ENCODE peak calls at places on chromosomes 3 and 15, in five cellular contexts. U is GM06990, X is A549, R is stomach, O is mammary epithelial cell. A is an unnamed sample.

GRCh38 chr3:2166552-2166951 is 67.9 kb downstream of the CNTN4 start:
- DNase-seq in U (no peak), X (peak), R (no peak), O (no peak), A (no peak)

GRCh38 chr3:42652611-42653302 is 740 bp upstream of the ZBTB47 start:
- DNase-seq in U (no peak), X (peak), R (peak), O (peak), A (peak)

GRCh38 chr3:1439395-1439794 is 346.6 kb downstream of the CNTN6 start:
- DNase-seq in U (no peak), X (peak), R (peak), O (no peak), A (no peak)

GRCh38 chr3:25604107-25604805 is 60.5 kb downstream of the TOP2B start:
- DNase-seq in U (no peak), X (peak), R (no peak), O (peak), A (no peak)

GRCh38 chr3:87260270-87260669 is 16.1 kb downstream of the POU1F1 start:
- DNase-seq in U (no peak), X (peak), R (peak), O (peak), A (peak)

GRCh38 chr3:116444099-116444700 is 1.1 kb downstream of the LSAMP start:
- DNase-seq in U (no peak), X (no peak), R (no peak), O (no peak), A (no peak)

GRCh38 chr3:59133350-59133749 is 83.5 kb upstream of the CFAP20DC start:
- DNase-seq in U (no peak), X (no peak), R (no peak), O (no peak), A (no peak)

GRCh38 chr15:64635486-64635815 is 139.9 kb downstream of the RBPMS2 start:
- DNase-seq in U (no peak), X (peak), R (peak), O (peak), A (no peak)

GRCh38 chr3:180290300-180290699 is 253.6 kb upstream of the PEX5L start:
- DNase-seq in U (no peak), X (no peak), R (no peak), O (no peak), A (no peak)

GRCh38 chr15:77713281-77713680 is 80.6 kb upstream of the LINGO1 start:
- DNase-seq in U (no peak), X (no peak), R (no peak), O (no peak), A (no peak)

GRCh38 chr3:17424137-17424536 is 318.3 kb downstream of the TBC1D5 start:
- DNase-seq in U (peak), X (no peak), R (no peak), O (no peak), A (peak)

GRCh38 chr3:31043184-31043819 is 148.8 kb upstream of the GADL1 start:
- DNase-seq in U (no peak), X (no peak), R (no peak), O (peak), A (no peak)

GRCh38 chr15:68528891-68529290 is 49.9 kb upstream of the CORO2B start:
- DNase-seq in U (no peak), X (no peak), R (no peak), O (peak), A (no peak)

GRCh38 chr15:66720206-66721010 is 18.4 kb downstream of the SMAD6 start:
- DNase-seq in U (no peak), X (peak), R (peak), O (peak), A (no peak)

DNA sequence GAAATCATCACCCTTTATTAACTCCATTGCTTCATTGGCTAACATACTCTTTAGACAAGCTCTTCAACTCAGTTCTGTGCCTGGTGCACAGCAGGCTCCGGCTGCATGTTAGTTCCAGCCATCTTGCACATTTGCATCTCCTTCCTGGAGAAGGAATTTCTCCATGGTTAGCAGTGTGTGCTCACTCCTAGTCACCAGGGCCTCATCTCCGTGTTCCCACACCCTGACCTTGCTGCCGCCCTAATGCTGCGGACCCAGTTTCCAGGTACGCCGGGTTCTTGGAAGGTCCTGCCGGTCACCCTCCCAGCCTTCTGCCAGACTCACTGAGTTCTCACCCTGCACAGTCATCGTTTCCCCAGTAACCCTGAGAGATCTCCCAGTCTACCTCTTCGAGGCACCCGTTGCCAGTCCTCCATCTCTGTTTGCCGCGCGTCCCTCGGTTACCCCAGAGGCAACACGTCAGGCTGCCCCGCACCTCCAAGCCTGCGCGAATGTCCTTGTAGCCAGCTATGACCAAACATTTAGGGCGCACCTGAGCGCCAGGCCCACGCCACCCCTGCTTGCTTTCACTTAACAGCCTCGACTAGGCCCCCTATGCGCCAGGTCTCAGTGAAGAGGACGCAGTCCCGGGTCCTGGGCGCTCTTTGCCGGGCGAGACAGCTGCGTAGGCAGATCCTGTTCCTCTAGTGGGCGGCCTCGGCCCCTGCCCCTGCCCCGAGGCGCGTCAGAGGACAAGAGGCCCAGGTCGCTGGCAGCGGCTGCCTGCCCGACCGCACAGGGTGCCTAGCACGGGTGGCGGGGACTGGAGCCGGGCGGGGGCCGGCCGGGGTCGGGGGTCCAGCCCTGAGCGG is 744 bp upstream of the ZNF592 start:
- DNase-seq in U (peak), X (peak), R (peak), O (peak), A (peak)
- TF ChIP-seq CTCF in U (peak), X (no peak), R (no peak), O (peak), A (no peak)

GRCh38 chr3:189042832-189043231 is 128.9 kb upstream of the TPRG1 start:
- DNase-seq in U (no peak), X (no peak), R (no peak), O (no peak), A (no peak)

GRCh38 chr3:189038773-189039720 is 132.7 kb upstream of the TPRG1 start:
- DNase-seq in U (no peak), X (no peak), R (no peak), O (no peak), A (no peak)

GRCh38 chr3:189040934-189041333 is 130.8 kb upstream of the TPRG1 start:
- DNase-seq in U (no peak), X (no peak), R (no peak), O (no peak), A (no peak)

GRCh38 chr3:189041482-189042090 is 130.2 kb upstream of the TPRG1 start:
- DNase-seq in U (peak), X (peak), R (peak), O (peak), A (peak)
- TF ChIP-seq CTCF in U (peak), X (peak), R (peak), O (peak), A (peak)

GRCh38 chr3:12578742-12579141 is 21.9 kb downstream of the MKRN2 start:
- DNase-seq in U (no peak), X (no peak), R (no peak), O (no peak), A (no peak)
- TF ChIP-seq CTCF in U (peak), X (peak), R (no peak), O (peak), A (no peak)

DNA sequence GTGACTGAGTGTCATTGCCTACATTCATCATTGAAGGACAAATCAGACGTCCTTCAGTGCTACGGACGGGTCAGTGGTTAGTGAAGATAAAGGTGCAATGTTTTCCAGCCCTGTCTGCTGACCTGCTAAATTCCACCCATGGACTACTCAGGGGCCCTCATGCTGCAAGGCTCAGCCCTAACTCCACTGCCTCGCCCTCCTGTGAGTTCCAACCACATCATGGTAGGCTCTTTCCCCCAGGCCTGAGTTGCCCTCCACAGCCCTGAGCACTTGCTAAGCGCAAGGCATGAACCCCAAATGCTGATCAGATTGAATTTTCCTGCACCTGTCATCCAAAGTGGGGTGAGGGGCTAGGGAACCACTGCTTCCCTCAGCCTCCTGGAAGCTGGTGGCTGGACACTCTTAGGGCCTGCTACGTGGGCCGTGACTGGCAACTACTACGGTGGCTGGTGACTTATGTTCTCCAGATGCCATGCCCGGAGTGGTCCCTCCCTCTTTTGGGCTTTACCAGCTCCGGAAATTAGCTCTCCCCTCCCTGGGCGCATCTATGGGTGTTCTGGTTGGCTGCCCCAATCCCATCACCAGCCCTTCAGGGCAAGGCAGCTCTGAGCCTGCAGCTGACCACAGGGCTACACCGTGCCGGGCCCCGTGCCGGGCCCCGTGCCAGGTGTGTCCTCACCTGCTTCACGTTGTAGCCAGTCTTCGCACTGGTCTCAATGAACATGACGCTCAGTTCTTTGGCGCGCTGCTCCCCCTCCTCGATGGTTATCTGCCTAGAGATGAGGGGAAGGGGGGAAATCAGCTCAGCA is 32.1 kb downstream of the SRPRB start:
- DNase-seq in U (no peak), X (no peak), R (no peak), O (no peak), A (no peak)
- TF ChIP-seq CTCF in U (no peak), X (no peak), R (no peak), O (no peak), A (no peak)

DNA sequence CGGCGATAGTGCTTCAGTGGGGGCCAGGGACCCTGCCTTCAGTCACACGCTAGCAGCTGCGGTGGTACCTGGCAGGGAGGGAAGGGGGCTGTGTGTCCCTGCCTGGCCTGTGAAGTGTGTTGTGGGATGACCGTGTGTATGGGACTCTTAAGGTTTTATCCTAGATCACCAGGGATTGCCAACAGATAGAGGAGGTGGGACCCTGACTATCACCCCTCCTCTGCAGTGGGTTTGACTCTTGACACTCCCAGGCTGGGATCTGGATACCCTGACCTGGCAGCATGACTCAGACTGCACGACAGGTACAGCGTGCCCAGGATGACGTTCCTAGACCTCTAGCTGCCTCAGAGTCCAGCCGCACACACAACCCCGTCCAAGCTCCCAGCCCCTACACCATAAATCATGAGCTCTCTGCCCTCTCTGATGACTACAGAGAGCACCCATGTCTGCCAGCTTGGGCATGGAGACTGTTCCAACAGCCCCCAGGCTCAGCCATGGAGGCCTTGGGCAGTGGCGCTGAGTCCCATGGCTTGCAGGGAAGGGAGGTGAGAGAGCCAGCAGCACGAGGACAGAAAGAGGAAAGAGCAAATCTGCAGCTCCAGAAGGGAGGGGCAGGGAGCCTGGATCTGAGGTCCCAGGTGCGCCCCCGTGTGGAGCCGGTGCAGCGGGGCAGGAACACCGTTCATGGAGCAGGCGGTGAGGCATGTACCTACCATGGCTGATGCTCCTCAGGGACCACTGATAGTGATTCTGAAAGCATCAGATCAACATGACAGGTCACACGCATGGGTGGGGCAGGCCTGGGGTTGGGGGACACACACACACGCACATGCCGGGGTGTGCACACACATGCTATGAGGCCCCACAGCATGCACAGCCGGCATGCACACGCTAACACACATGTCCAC is 71.0 kb downstream of the ADAMTS7 start:
- DNase-seq in U (peak), X (peak), R (peak), O (peak), A (peak)
- TF ChIP-seq CTCF in U (peak), X (peak), R (peak), O (peak), A (peak)

GRCh38 chr3:163056874-163057497 is 1560.4 kb downstream of the OTOL1 start:
- DNase-seq in U (no peak), X (peak), R (peak), O (peak), A (peak)
- TF ChIP-seq CTCF in U (peak), X (peak), R (no peak), O (peak), A (peak)

DNA sequence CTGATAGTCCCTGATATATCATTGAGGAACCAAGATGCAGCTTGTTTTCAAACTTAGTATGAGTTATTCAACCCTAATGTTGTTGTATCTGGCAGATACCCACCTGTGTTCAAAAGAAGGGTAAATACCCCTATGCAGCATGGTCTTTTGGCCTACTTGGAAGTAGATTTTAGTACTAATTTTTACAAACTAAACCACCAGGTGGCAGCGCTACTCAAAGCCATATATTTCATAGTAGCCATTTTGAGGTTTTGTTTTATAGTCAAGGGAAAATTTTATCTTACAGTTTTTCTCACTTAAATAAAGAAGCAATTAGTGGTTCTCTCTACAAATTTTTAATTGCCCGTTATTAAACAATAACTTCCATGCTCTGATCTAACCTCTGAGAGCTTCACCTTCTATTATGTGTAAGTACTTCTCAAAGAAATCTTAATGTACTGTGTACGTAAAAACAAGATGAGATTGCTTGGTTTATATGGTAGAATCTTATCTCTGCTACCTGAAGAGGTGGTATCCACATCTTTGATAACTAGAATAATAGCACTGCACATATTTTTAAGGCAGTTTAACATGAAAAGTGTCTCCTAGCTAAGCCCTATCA is 31.5 kb upstream of the MLF1 start:
- DNase-seq in U (peak), X (peak), R (peak), O (peak), A (no peak)
- TF ChIP-seq CTCF in U (peak), X (peak), R (no peak), O (peak), A (peak)

GRCh38 chr3:111890051-111890580 is 31.1 kb downstream of the PHLDB2 start:
- DNase-seq in U (no peak), X (no peak), R (no peak), O (no peak), A (no peak)

GRCh38 chr3:111899966-111900365 is 40.9 kb downstream of the PHLDB2 start:
- DNase-seq in U (no peak), X (no peak), R (no peak), O (no peak), A (no peak)

GRCh38 chr3:111892070-111892469 is 33.0 kb downstream of the PHLDB2 start:
- DNase-seq in U (no peak), X (no peak), R (no peak), O (no peak), A (no peak)

GRCh38 chr3:111895079-111895478 is 36.0 kb downstream of the PHLDB2 start:
- DNase-seq in U (no peak), X (peak), R (no peak), O (no peak), A (peak)
- TF ChIP-seq CTCF in U (peak), X (peak), R (no peak), O (peak), A (no peak)